ENCODE peak calls at places on chromosomes 4 and X, in ten cellular contexts. S is CD4-positive, alpha-beta T cell; W is activated CD4-positive, alpha-beta T cell treated with anti-CD3 and anti-CD28 coated beads, Interleukin-2, amount 50 U/mL, for 1 hour; L is activated T-helper 1 cell treated with Interleukin-2 at 50 U/mL for 16 hours; B is left lobe of liver; O is cardiac muscle cell; T is stimulated activated naive CD8-positive, alpha-beta T cell treated with anti-CD3 and anti-CD28 coated beads, Interleukin-15, Interleukin-2, amounts not matched to agents 100 U/mL and 50 U/mL, for 24 hours; Q is GM19239; G is dermis microvascular lymphatic vessel endothelial cell; Z is lower lobe of right lung. K is an unnamed sample.

GRCh38 chr4:127604949-127605709 is 27.6 kb upstream of the INTU start:
- DNase-seq in S (no peak), W (no peak), L (no peak), B (no peak), O (peak; percentile 57), T (no peak), Q (no peak), G (peak; percentile 28), Z (no peak), K (peak; percentile 14)

GRCh38 chr4:4673070-4673469 is 131.2 kb upstream of the STX18 start:
- DNase-seq in S (no peak), W (no peak), L (no peak), B (peak; percentile 44), O (peak; percentile 62), T (no peak), Q (no peak), G (no peak), Z (no peak), K (no peak)

GRCh38 chr4:161320377-161320776 is 843.4 kb downstream of the FSTL5 start:
- DNase-seq in S (no peak), W (no peak), L (no peak), B (peak; percentile 47), O (no peak), T (no peak), Q (peak; percentile 8), G (peak; percentile 1), Z (no peak), K (no peak)

GRCh38 chr4:120007171-120007894 is 59.3 kb downstream of the MAD2L1 start:
- DNase-seq in S (no peak), W (no peak), L (no peak), B (no peak), O (peak; percentile 72), T (no peak), Q (no peak), G (no peak), Z (no peak), K (no peak)

GRCh38 chr4:20391224-20391623 is 139.5 kb downstream of the SLIT2 start:
- DNase-seq in S (no peak), W (no peak), L (no peak), B (no peak), O (peak; percentile 40), T (no peak), Q (no peak), G (no peak), Z (no peak), K (peak; percentile 10)

GRCh38 chr4:81722229-81722900 is 250.7 kb upstream of the RASGEF1B start:
- DNase-seq in S (no peak), W (no peak), L (no peak), B (no peak), O (no peak), T (no peak), Q (no peak), G (no peak), Z (no peak), K (peak; percentile 88)

GRCh38 chrX:155259752-155260151 is 4.5 kb downstream of the RAB39B start:
- DNase-seq in S (no peak), W (no peak), L (no peak), B (no peak), O (no peak), T (no peak), Q (no peak), G (no peak), Z (no peak), K (no peak)

GRCh38 chrX:72396117-72396516 is 90.4 kb upstream of the CITED1 start:
- DNase-seq in S (no peak), W (no peak), L (no peak), B (no peak), O (peak; percentile 3), T (no peak), Q (no peak), G (peak; percentile 33), Z (no peak), K (no peak)

GRCh38 chr4:69858683-69859082 is 1.3 kb downstream of the SULT1E1 start:
- DNase-seq in S (no peak), W (no peak), L (no peak), B (no peak), O (peak; percentile 75), T (no peak), Q (no peak), G (no peak), Z (no peak), K (peak; percentile 36)

GRCh38 chr4:139015269-139015947 is at the start of gene NOCT:
- DNase-seq in S (peak; percentile 84), W (peak; percentile 90), L (peak; percentile 80), B (peak; percentile 96), O (peak; percentile 94), T (peak; percentile 95), Q (peak; percentile 87), G (peak; percentile 86), Z (peak; percentile 94), K (peak; percentile 57)

GRCh38 chr4:174763454-174764104 is 65.5 kb downstream of the GLRA3 start:
- DNase-seq in S (no peak), W (no peak), L (no peak), B (no peak), O (no peak), T (no peak), Q (no peak), G (no peak), Z (no peak), K (no peak)

GRCh38 chrX:39017716-39018115 is 216.5 kb downstream of the MID1IP1 start:
- DNase-seq in S (no peak), W (no peak), L (no peak), B (no peak), O (no peak), T (no peak), Q (no peak), G (no peak), Z (no peak), K (no peak)

GRCh38 chr4:170446782-170447181 is 357.0 kb upstream of the AADAT start:
- DNase-seq in S (no peak), W (no peak), L (no peak), B (no peak), O (no peak), T (no peak), Q (no peak), G (no peak), Z (no peak), K (no peak)

GRCh38 chr4:66750273-66750672 is 795.0 kb downstream of the CENPC start:
- DNase-seq in S (no peak), W (no peak), L (no peak), B (no peak), O (no peak), T (no peak), Q (no peak), G (no peak), Z (no peak), K (no peak)

GRCh38 chr4:69713593-69713992 is 46.8 kb downstream of the SULT1B1 start:
- DNase-seq in S (no peak), W (no peak), L (no peak), B (peak; percentile 74), O (peak; percentile 85), T (no peak), Q (no peak), G (no peak), Z (no peak), K (no peak)

GRCh38 chrX:41412261-41413167 is 34.6 kb upstream of the NYX start:
- DNase-seq in S (no peak), W (no peak), L (no peak), B (peak; percentile 71), O (no peak), T (no peak), Q (no peak), G (peak; percentile 26), Z (peak; percentile 47), K (no peak)

GRCh38 chr4:52657630-52658501 is 1.2 kb downstream of the USP46 start:
- DNase-seq in S (no peak), W (no peak), L (no peak), B (no peak), O (peak; percentile 55), T (no peak), Q (no peak), G (no peak), Z (no peak), K (peak; percentile 60)

GRCh38 chr4:13544556-13545393 is 467 bp upstream of the NKX3-2 start:
- DNase-seq in S (no peak), W (no peak), L (no peak), B (peak; percentile 61), O (peak; percentile 72), T (peak; percentile 71), Q (no peak), G (peak; percentile 44), Z (peak; percentile 76), K (peak; percentile 50)

GRCh38 chr4:147360301-147360700 is 120.6 kb upstream of the EDNRA start:
- DNase-seq in S (no peak), W (no peak), L (no peak), B (no peak), O (peak; percentile 92), T (no peak), Q (no peak), G (no peak), Z (no peak), K (no peak)

GRCh38 chr4:123621072-123621705 is 224.6 kb downstream of the SPRY1 start:
- DNase-seq in S (no peak), W (no peak), L (no peak), B (no peak), O (peak; percentile 91), T (no peak), Q (no peak), G (peak; percentile 84), Z (no peak), K (no peak)

GRCh38 chr4:137981277-137981676 is 260.9 kb downstream of the SLC7A11 start:
- DNase-seq in S (no peak), W (no peak), L (no peak), B (no peak), O (peak; percentile 60), T (no peak), Q (no peak), G (no peak), Z (no peak), K (no peak)

GRCh38 chr4:34181311-34181808 is 2063.0 kb downstream of the ARAP2 start:
- DNase-seq in S (no peak), W (no peak), L (no peak), B (no peak), O (peak; percentile 92), T (no peak), Q (no peak), G (no peak), Z (no peak), K (no peak)

GRCh38 chrX:108396188-108396885 is 41.9 kb downstream of the COL4A6 start:
- DNase-seq in S (no peak), W (no peak), L (no peak), B (no peak), O (no peak), T (no peak), Q (no peak), G (no peak), Z (no peak), K (no peak)

GRCh38 chr4:1593881-1594345 is 90.2 kb downstream of the FAM53A start:
- DNase-seq in S (no peak), W (no peak), L (no peak), B (no peak), O (no peak), T (no peak), Q (no peak), G (no peak), Z (peak; percentile 16), K (no peak)

GRCh38 chrX:9055354-9055753 is 21.4 kb upstream of the FAM9B start:
- DNase-seq in S (no peak), W (no peak), L (no peak), B (no peak), O (no peak), T (no peak), Q (no peak), G (no peak), Z (no peak), K (no peak)

GRCh38 chr4:139740531-139741041 is 75.0 kb downstream of the MGST2 start:
- DNase-seq in S (no peak), W (no peak), L (no peak), B (peak; percentile 73), O (peak; percentile 97), T (no peak), Q (no peak), G (peak; percentile 93), Z (peak; percentile 70), K (peak; percentile 62)

K was measured in DMS79 treated with DMSO at 0.1 percent for 48 hours.